ENCODE peak calls at places on chromosome 4, in five cellular contexts. J is NAMALWA, W is NCI-H2081, L is GM23248, K is NCI-H69. Z is an unnamed sample.
A peak's percentile ranks its signal among the peaks of the same experiment; 100 is the strongest.

GRCh38 chr4:111066887-111067286 is 444.0 kb upstream of the PITX2 start:
- DNase-seq in J (no peak), W (no peak), L (peak; percentile 77), K (no peak), Z (peak; percentile 68)

GRCh38 chr4:132797856-132798255 is 351.2 kb upstream of the PCDH10 start:
- DNase-seq in K (no peak), L (no peak), W (no peak), J (no peak), Z (no peak)

GRCh38 chr4:119739796-119740195 is 111.2 kb upstream of the PDE5A start:
- DNase-seq in L (no peak), J (no peak), K (no peak), W (no peak), Z (no peak)

GRCh38 chr4:119682080-119682479 is 53.5 kb upstream of the PDE5A start:
- DNase-seq in L (no peak), K (peak; percentile 87), J (no peak), W (no peak), Z (peak; percentile 10)

GRCh38 chr4:18075823-18076433 is 54.4 kb upstream of the LCORL start:
- DNase-seq in J (peak; percentile 87), L (peak; percentile 12), W (peak; percentile 34), K (peak; percentile 56), Z (peak; percentile 43)

GRCh38 chr4:30714408-30715031 is 5.6 kb upstream of the PCDH7 start:
- DNase-seq in W (peak; percentile 46), K (peak; percentile 50), L (peak; percentile 68), J (peak; percentile 57), Z (peak; percentile 72)

GRCh38 chr4:6489962-6490361 is 17.5 kb upstream of the PPP2R2C start:
- DNase-seq in L (no peak), W (no peak), K (no peak), J (no peak), Z (no peak)

GRCh38 chr4:90183254-90183653 is 56.1 kb downstream of the CCSER1 start:
- DNase-seq in W (peak; percentile 47), J (no peak), K (peak; percentile 79), L (no peak), Z (no peak)

GRCh38 chr4:8703401-8703696 is 110.8 kb downstream of the CPZ start:
- DNase-seq in W (no peak), K (no peak), L (no peak), J (no peak), Z (no peak)

GRCh38 chr4:8605289-8605688 is 12.7 kb downstream of the CPZ start:
- DNase-seq in L (no peak), J (no peak), K (no peak), W (no peak), Z (no peak)

GRCh38 chr4:89111833-89112563 is 665 bp downstream of the TIGD2 start:
- DNase-seq in W (peak; percentile 4), J (peak; percentile 9), K (peak; percentile 11), L (peak; percentile 94), Z (peak; percentile 83)

GRCh38 chr4:105472871-105473339 is 957 bp downstream of the PPA2 start:
- DNase-seq in J (no peak), L (peak; percentile 62), K (peak; percentile 61), W (no peak), Z (peak; percentile 63)

GRCh38 chr4:113749178-113749577 is 12.4 kb downstream of the CAMK2D start:
- DNase-seq in J (no peak), L (no peak), K (no peak), W (no peak), Z (no peak)

GRCh38 chr4:82718067-82718935 is 80.3 kb downstream of the SCD5 start:
- DNase-seq in W (no peak), L (peak; percentile 68), K (no peak), J (no peak), Z (no peak)

GRCh38 chr4:148112231-148112982 is 329.8 kb downstream of the NR3C2 start:
- DNase-seq in L (peak; percentile 66), J (no peak), K (no peak), W (no peak), Z (peak; percentile 31)

GRCh38 chr4:13151178-13151577 is 333.0 kb downstream of the RAB28 start:
- DNase-seq in L (no peak), J (no peak), W (no peak), K (peak; percentile 82), Z (no peak)

GRCh38 chr4:118917582-118917981 is 28.9 kb downstream of the SYNPO2 start:
- DNase-seq in W (no peak), K (no peak), J (no peak), L (peak; percentile 44), Z (peak; percentile 29)

GRCh38 chr4:184409911-184410692 is 64.2 kb downstream of the IRF2 start:
- DNase-seq in L (no peak), K (no peak), J (peak; percentile 50), W (no peak), Z (no peak)

GRCh38 chr4:152486414-152487389 is 49.2 kb downstream of the FBXW7 start:
- DNase-seq in J (no peak), K (peak; percentile 18), W (no peak), L (no peak), Z (peak; percentile 25)

GRCh38 chr4:8769645-8770517 is 101.8 kb downstream of the HMX1 start:
- DNase-seq in W (no peak), K (peak; percentile 4), J (peak; percentile 16), L (no peak), Z (no peak)